ENCODE peak calls at places on chromosome 2, in ten cellular contexts. One of them, this sample, is unnamed.

GRCh38 chr2:71603311-71603794 is 150.0 kb downstream of the DYSF start:
- DNase-seq in fibroblast of mammary gland: no peak
- DNase-seq in fibroblast of the aortic adventitia: no peak
- DNase-seq in GM23338: no peak
- DNase-seq in astrocyte of the cerebellum: no peak
- DNase-seq in brain microvascular endothelial cell: no peak
- DNase-seq in upper lobe of right lung: peak
- DNase-seq in fibroblast of villous mesenchyme: no peak
- DNase-seq in left ventricle myocardium inferior: peak
- DNase-seq in mesenchymal stem cell: no peak
- DNase-seq in this sample: no peak

GRCh38 chr2:121902171-121902591 is 146.7 kb downstream of the TSN start:
- DNase-seq in fibroblast of mammary gland: peak
- DNase-seq in fibroblast of the aortic adventitia: no peak
- DNase-seq in GM23338: peak
- DNase-seq in astrocyte of the cerebellum: no peak
- DNase-seq in brain microvascular endothelial cell: peak
- DNase-seq in upper lobe of right lung: no peak
- DNase-seq in fibroblast of villous mesenchyme: peak
- DNase-seq in left ventricle myocardium inferior: peak
- DNase-seq in mesenchymal stem cell: no peak
- DNase-seq in this sample: no peak

GRCh38 chr2:39127973-39128372 is 7.1 kb upstream of the SOS1 start:
- DNase-seq in fibroblast of mammary gland: peak
- DNase-seq in fibroblast of the aortic adventitia: peak
- DNase-seq in GM23338: no peak
- DNase-seq in astrocyte of the cerebellum: no peak
- DNase-seq in brain microvascular endothelial cell: no peak
- DNase-seq in upper lobe of right lung: no peak
- DNase-seq in fibroblast of villous mesenchyme: peak
- DNase-seq in left ventricle myocardium inferior: no peak
- DNase-seq in mesenchymal stem cell: no peak
- DNase-seq in this sample: no peak

GRCh38 chr2:152523091-152523490 is 188.1 kb downstream of the FMNL2 start:
- DNase-seq in fibroblast of mammary gland: peak
- DNase-seq in fibroblast of the aortic adventitia: peak
- DNase-seq in GM23338: no peak
- DNase-seq in astrocyte of the cerebellum: peak
- DNase-seq in brain microvascular endothelial cell: peak
- DNase-seq in upper lobe of right lung: no peak
- DNase-seq in fibroblast of villous mesenchyme: no peak
- DNase-seq in left ventricle myocardium inferior: no peak
- DNase-seq in mesenchymal stem cell: no peak
- DNase-seq in this sample: peak

GRCh38 chr2:197909377-197909776 is 105.0 kb downstream of the PLCL1 start:
- DNase-seq in fibroblast of mammary gland: peak
- DNase-seq in fibroblast of the aortic adventitia: peak
- DNase-seq in GM23338: no peak
- DNase-seq in astrocyte of the cerebellum: peak
- DNase-seq in brain microvascular endothelial cell: peak
- DNase-seq in upper lobe of right lung: no peak
- DNase-seq in fibroblast of villous mesenchyme: peak
- DNase-seq in left ventricle myocardium inferior: no peak
- DNase-seq in mesenchymal stem cell: peak
- DNase-seq in this sample: peak

GRCh38 chr2:158668394-158668793 is 126.7 kb upstream of the DAPL1 start:
- DNase-seq in fibroblast of mammary gland: peak
- DNase-seq in fibroblast of the aortic adventitia: peak
- DNase-seq in GM23338: no peak
- DNase-seq in astrocyte of the cerebellum: no peak
- DNase-seq in brain microvascular endothelial cell: no peak
- DNase-seq in upper lobe of right lung: no peak
- DNase-seq in fibroblast of villous mesenchyme: no peak
- DNase-seq in left ventricle myocardium inferior: no peak
- DNase-seq in mesenchymal stem cell: peak
- DNase-seq in this sample: no peak

GRCh38 chr2:9710311-9710710 is 79.5 kb upstream of the YWHAQ start:
- DNase-seq in fibroblast of mammary gland: no peak
- DNase-seq in fibroblast of the aortic adventitia: no peak
- DNase-seq in GM23338: no peak
- DNase-seq in astrocyte of the cerebellum: no peak
- DNase-seq in brain microvascular endothelial cell: no peak
- DNase-seq in upper lobe of right lung: no peak
- DNase-seq in fibroblast of villous mesenchyme: no peak
- DNase-seq in left ventricle myocardium inferior: no peak
- DNase-seq in mesenchymal stem cell: no peak
- DNase-seq in this sample: no peak

GRCh38 chr2:156486175-156486574 is 50.0 kb downstream of the GPD2 start:
- DNase-seq in fibroblast of mammary gland: peak
- DNase-seq in fibroblast of the aortic adventitia: peak
- DNase-seq in GM23338: no peak
- DNase-seq in astrocyte of the cerebellum: no peak
- DNase-seq in brain microvascular endothelial cell: peak
- DNase-seq in upper lobe of right lung: no peak
- DNase-seq in fibroblast of villous mesenchyme: no peak
- DNase-seq in left ventricle myocardium inferior: no peak
- DNase-seq in mesenchymal stem cell: peak
- DNase-seq in this sample: no peak

GRCh38 chr2:220775856-220776467 is 796.1 kb downstream of the EPHA4 start:
- DNase-seq in fibroblast of mammary gland: no peak
- DNase-seq in fibroblast of the aortic adventitia: no peak
- DNase-seq in GM23338: peak
- DNase-seq in astrocyte of the cerebellum: no peak
- DNase-seq in brain microvascular endothelial cell: no peak
- DNase-seq in upper lobe of right lung: no peak
- DNase-seq in fibroblast of villous mesenchyme: no peak
- DNase-seq in left ventricle myocardium inferior: no peak
- DNase-seq in mesenchymal stem cell: no peak
- DNase-seq in this sample: no peak

GRCh38 chr2:29430382-29431112 is 315.3 kb downstream of the CLIP4 start:
- DNase-seq in fibroblast of mammary gland: no peak
- DNase-seq in fibroblast of the aortic adventitia: no peak
- DNase-seq in GM23338: no peak
- DNase-seq in astrocyte of the cerebellum: no peak
- DNase-seq in brain microvascular endothelial cell: no peak
- DNase-seq in upper lobe of right lung: no peak
- DNase-seq in fibroblast of villous mesenchyme: no peak
- DNase-seq in left ventricle myocardium inferior: no peak
- DNase-seq in mesenchymal stem cell: no peak
- DNase-seq in this sample: no peak

GRCh38 chr2:107364361-107364950 is 462.2 kb upstream of the RGPD4 start:
- DNase-seq in fibroblast of mammary gland: peak
- DNase-seq in fibroblast of the aortic adventitia: no peak
- DNase-seq in GM23338: no peak
- DNase-seq in astrocyte of the cerebellum: no peak
- DNase-seq in brain microvascular endothelial cell: peak
- DNase-seq in upper lobe of right lung: no peak
- DNase-seq in fibroblast of villous mesenchyme: no peak
- DNase-seq in left ventricle myocardium inferior: no peak
- DNase-seq in mesenchymal stem cell: no peak
- DNase-seq in this sample: no peak

GRCh38 chr2:218230882-218231281 is 13.9 kb downstream of the ARPC2 start:
- DNase-seq in fibroblast of mammary gland: peak
- DNase-seq in fibroblast of the aortic adventitia: peak
- DNase-seq in GM23338: peak
- DNase-seq in astrocyte of the cerebellum: no peak
- DNase-seq in brain microvascular endothelial cell: peak
- DNase-seq in upper lobe of right lung: no peak
- DNase-seq in fibroblast of villous mesenchyme: no peak
- DNase-seq in left ventricle myocardium inferior: no peak
- DNase-seq in mesenchymal stem cell: peak
- DNase-seq in this sample: no peak

GRCh38 chr2:24273598-24273997 is 86.7 kb downstream of the ITSN2 start:
- DNase-seq in fibroblast of mammary gland: no peak
- DNase-seq in fibroblast of the aortic adventitia: no peak
- DNase-seq in GM23338: no peak
- DNase-seq in astrocyte of the cerebellum: no peak
- DNase-seq in brain microvascular endothelial cell: no peak
- DNase-seq in upper lobe of right lung: no peak
- DNase-seq in fibroblast of villous mesenchyme: no peak
- DNase-seq in left ventricle myocardium inferior: no peak
- DNase-seq in mesenchymal stem cell: no peak
- DNase-seq in this sample: no peak

GRCh38 chr2:174748948-174749347 is 15.3 kb downstream of the CHRNA1 start:
- DNase-seq in fibroblast of mammary gland: peak
- DNase-seq in fibroblast of the aortic adventitia: peak
- DNase-seq in GM23338: peak
- DNase-seq in astrocyte of the cerebellum: peak
- DNase-seq in brain microvascular endothelial cell: peak
- DNase-seq in upper lobe of right lung: no peak
- DNase-seq in fibroblast of villous mesenchyme: peak
- DNase-seq in left ventricle myocardium inferior: no peak
- DNase-seq in mesenchymal stem cell: peak
- DNase-seq in this sample: peak

GRCh38 chr2:181138816-181139215 is 158.4 kb downstream of the UBE2E3 start:
- DNase-seq in fibroblast of mammary gland: peak
- DNase-seq in fibroblast of the aortic adventitia: peak
- DNase-seq in GM23338: no peak
- DNase-seq in astrocyte of the cerebellum: no peak
- DNase-seq in brain microvascular endothelial cell: no peak
- DNase-seq in upper lobe of right lung: no peak
- DNase-seq in fibroblast of villous mesenchyme: peak
- DNase-seq in left ventricle myocardium inferior: no peak
- DNase-seq in mesenchymal stem cell: peak
- DNase-seq in this sample: no peak

GRCh38 chr2:207836526-207837133 is 66.9 kb upstream of the FZD5 start:
- DNase-seq in fibroblast of mammary gland: no peak
- DNase-seq in fibroblast of the aortic adventitia: peak
- DNase-seq in GM23338: peak
- DNase-seq in astrocyte of the cerebellum: no peak
- DNase-seq in brain microvascular endothelial cell: no peak
- DNase-seq in upper lobe of right lung: no peak
- DNase-seq in fibroblast of villous mesenchyme: no peak
- DNase-seq in left ventricle myocardium inferior: peak
- DNase-seq in mesenchymal stem cell: no peak
- DNase-seq in this sample: no peak

GRCh38 chr2:101989740-101990460 is 1.9 kb upstream of the IL1R2 start:
- DNase-seq in fibroblast of mammary gland: no peak
- DNase-seq in fibroblast of the aortic adventitia: no peak
- DNase-seq in GM23338: no peak
- DNase-seq in astrocyte of the cerebellum: no peak
- DNase-seq in brain microvascular endothelial cell: no peak
- DNase-seq in upper lobe of right lung: no peak
- DNase-seq in fibroblast of villous mesenchyme: peak
- DNase-seq in left ventricle myocardium inferior: no peak
- DNase-seq in mesenchymal stem cell: no peak
- DNase-seq in this sample: no peak

GRCh38 chr2:46982356-46983064 is 66.9 kb upstream of the MCFD2 start:
- DNase-seq in fibroblast of mammary gland: no peak
- DNase-seq in fibroblast of the aortic adventitia: peak
- DNase-seq in GM23338: no peak
- DNase-seq in astrocyte of the cerebellum: no peak
- DNase-seq in brain microvascular endothelial cell: no peak
- DNase-seq in upper lobe of right lung: no peak
- DNase-seq in fibroblast of villous mesenchyme: no peak
- DNase-seq in left ventricle myocardium inferior: no peak
- DNase-seq in mesenchymal stem cell: no peak
- DNase-seq in this sample: no peak
- H3K4me3 ChIP-seq in fibroblast of mammary gland: no peak
- H3K4me3 ChIP-seq in fibroblast of the aortic adventitia: no peak
- H3K4me3 ChIP-seq in GM23338: no peak
- H3K4me3 ChIP-seq in astrocyte of the cerebellum: no peak
- H3K4me3 ChIP-seq in brain microvascular endothelial cell: no peak
- H3K4me3 ChIP-seq in upper lobe of right lung: no peak
- H3K4me3 ChIP-seq in fibroblast of villous mesenchyme: no peak
- H3K4me3 ChIP-seq in left ventricle myocardium inferior: no peak
- H3K4me3 ChIP-seq in mesenchymal stem cell: no peak
- H3K4me3 ChIP-seq in this sample: no peak

GRCh38 chr2:8098476-8098875 is 583.4 kb upstream of the ID2 start:
- DNase-seq in fibroblast of mammary gland: no peak
- DNase-seq in fibroblast of the aortic adventitia: no peak
- DNase-seq in GM23338: no peak
- DNase-seq in astrocyte of the cerebellum: no peak
- DNase-seq in brain microvascular endothelial cell: no peak
- DNase-seq in upper lobe of right lung: no peak
- DNase-seq in fibroblast of villous mesenchyme: no peak
- DNase-seq in left ventricle myocardium inferior: no peak
- DNase-seq in mesenchymal stem cell: no peak
- DNase-seq in this sample: no peak
- H3K4me3 ChIP-seq in fibroblast of mammary gland: no peak
- H3K4me3 ChIP-seq in fibroblast of the aortic adventitia: no peak
- H3K4me3 ChIP-seq in GM23338: no peak
- H3K4me3 ChIP-seq in astrocyte of the cerebellum: no peak
- H3K4me3 ChIP-seq in brain microvascular endothelial cell: no peak
- H3K4me3 ChIP-seq in upper lobe of right lung: no peak
- H3K4me3 ChIP-seq in fibroblast of villous mesenchyme: no peak
- H3K4me3 ChIP-seq in left ventricle myocardium inferior: no peak
- H3K4me3 ChIP-seq in mesenchymal stem cell: no peak
- H3K4me3 ChIP-seq in this sample: no peak

GRCh38 chr2:237982039-237982725 is 15.4 kb downstream of the UBE2F start:
- DNase-seq in fibroblast of mammary gland: no peak
- DNase-seq in fibroblast of the aortic adventitia: no peak
- DNase-seq in GM23338: no peak
- DNase-seq in astrocyte of the cerebellum: no peak
- DNase-seq in brain microvascular endothelial cell: no peak
- DNase-seq in upper lobe of right lung: no peak
- DNase-seq in fibroblast of villous mesenchyme: no peak
- DNase-seq in left ventricle myocardium inferior: no peak
- DNase-seq in mesenchymal stem cell: no peak
- DNase-seq in this sample: no peak
- H3K4me3 ChIP-seq in fibroblast of mammary gland: no peak
- H3K4me3 ChIP-seq in fibroblast of the aortic adventitia: no peak
- H3K4me3 ChIP-seq in GM23338: no peak
- H3K4me3 ChIP-seq in astrocyte of the cerebellum: no peak
- H3K4me3 ChIP-seq in brain microvascular endothelial cell: no peak
- H3K4me3 ChIP-seq in upper lobe of right lung: no peak
- H3K4me3 ChIP-seq in fibroblast of villous mesenchyme: no peak
- H3K4me3 ChIP-seq in left ventricle myocardium inferior: no peak
- H3K4me3 ChIP-seq in mesenchymal stem cell: no peak
- H3K4me3 ChIP-seq in this sample: no peak

GRCh38 chr2:130183500-130184373 is 1.7 kb downstream of the MZT2B start:
- DNase-seq in fibroblast of mammary gland: peak
- DNase-seq in fibroblast of the aortic adventitia: peak
- DNase-seq in GM23338: no peak
- DNase-seq in astrocyte of the cerebellum: peak
- DNase-seq in brain microvascular endothelial cell: no peak
- DNase-seq in upper lobe of right lung: no peak
- DNase-seq in fibroblast of villous mesenchyme: peak
- DNase-seq in left ventricle myocardium inferior: peak
- DNase-seq in mesenchymal stem cell: peak
- DNase-seq in this sample: peak
- H3K4me3 ChIP-seq in fibroblast of mammary gland: peak
- H3K4me3 ChIP-seq in fibroblast of the aortic adventitia: peak
- H3K4me3 ChIP-seq in GM23338: peak
- H3K4me3 ChIP-seq in astrocyte of the cerebellum: peak
- H3K4me3 ChIP-seq in brain microvascular endothelial cell: peak
- H3K4me3 ChIP-seq in upper lobe of right lung: no peak
- H3K4me3 ChIP-seq in fibroblast of villous mesenchyme: peak
- H3K4me3 ChIP-seq in left ventricle myocardium inferior: peak
- H3K4me3 ChIP-seq in mesenchymal stem cell: peak
- H3K4me3 ChIP-seq in this sample: peak

GRCh38 chr2:191246820-191247380 is 1.7 kb downstream of the MYO1B start:
- DNase-seq in fibroblast of mammary gland: no peak
- DNase-seq in fibroblast of the aortic adventitia: no peak
- DNase-seq in GM23338: no peak
- DNase-seq in astrocyte of the cerebellum: no peak
- DNase-seq in brain microvascular endothelial cell: no peak
- DNase-seq in upper lobe of right lung: no peak
- DNase-seq in fibroblast of villous mesenchyme: peak
- DNase-seq in left ventricle myocardium inferior: no peak
- DNase-seq in mesenchymal stem cell: peak
- DNase-seq in this sample: no peak
- H3K4me3 ChIP-seq in fibroblast of mammary gland: peak
- H3K4me3 ChIP-seq in fibroblast of the aortic adventitia: peak
- H3K4me3 ChIP-seq in GM23338: peak
- H3K4me3 ChIP-seq in astrocyte of the cerebellum: peak
- H3K4me3 ChIP-seq in brain microvascular endothelial cell: peak
- H3K4me3 ChIP-seq in upper lobe of right lung: peak
- H3K4me3 ChIP-seq in fibroblast of villous mesenchyme: peak
- H3K4me3 ChIP-seq in left ventricle myocardium inferior: peak
- H3K4me3 ChIP-seq in mesenchymal stem cell: peak
- H3K4me3 ChIP-seq in this sample: peak